ENCODE peak calls at places on chromosome X, in eight cellular contexts. F is aorta, E is SK-N-SH, K is fibroblast of lung, Y is body of pancreas, P is endothelial cell of umbilical vein, H is endodermal cell, D is heart right ventricle. N is an unnamed sample.

GRCh38 chrX:137166591-137166990 is 132.8 kb upstream of the GPR101 start:
- DNase-seq in F (no peak), E (peak; percentile 8), K (no peak), Y (peak; percentile 13), P (no peak), H (peak; percentile 82), D (no peak), N (no peak)

GRCh38 chrX:67408423-67409079 is 135.3 kb upstream of the AR start:
- DNase-seq in F (no peak), E (no peak), K (no peak), Y (no peak), P (no peak), H (no peak), D (no peak), N (no peak)

GRCh38 chrX:10172867-10173266 is 16.1 kb downstream of the CLCN4 start:
- DNase-seq in F (no peak), E (no peak), K (peak; percentile 15), Y (no peak), P (no peak), H (no peak), D (no peak), N (no peak)

GRCh38 chrX:117636826-117637225 is 479.8 kb downstream of the KLHL13 start:
- DNase-seq in F (no peak), E (no peak), K (no peak), Y (no peak), P (no peak), H (no peak), D (no peak), N (no peak)

GRCh38 chrX:107429090-107429489 is 20.4 kb upstream of the FRMPD3 start:
- DNase-seq in F (no peak), E (no peak), K (no peak), Y (peak; percentile 76), P (no peak), H (peak; percentile 85), D (no peak), N (no peak)

GRCh38 chrX:134908235-134908834 is 82.5 kb upstream of the SMIM10 start:
- DNase-seq in F (no peak), E (peak; percentile 51), K (no peak), Y (no peak), P (peak; percentile 67), H (no peak), D (no peak), N (no peak)

GRCh38 chrX:80765226-80765625 is 44.5 kb downstream of the BRWD3 start:
- DNase-seq in F (no peak), E (no peak), K (peak; percentile 83), Y (no peak), P (no peak), H (no peak), D (no peak), N (no peak)

GRCh38 chrX:115650916-115651315 is 89.9 kb downstream of the PLS3 start:
- DNase-seq in F (no peak), E (peak; percentile 52), K (peak; percentile 41), Y (peak; percentile 22), P (peak; percentile 31), H (peak; percentile 88), D (no peak), N (no peak)

GRCh38 chrX:123749643-123750042 is 16.8 kb upstream of the THOC2 start:
- DNase-seq in F (no peak), E (no peak), K (no peak), Y (no peak), P (no peak), H (no peak), D (no peak), N (no peak)

GRCh38 chrX:153539171-153539978 is 21.9 kb downstream of the ATP2B3 start:
- DNase-seq in F (peak; percentile 88), E (peak; percentile 88), K (peak; percentile 36), Y (peak; percentile 70), P (peak; percentile 44), H (peak; percentile 90), D (peak; percentile 66), N (peak; percentile 56)
- H3K36me3 ChIP-seq in F (no peaks in the 10 kb centered on the region), E (no peaks in the 10 kb centered on the region), K (no peaks in the 10 kb centered on the region), Y (no peaks in the 10 kb centered on the region), P (no peaks in the 10 kb centered on the region), H (no peaks in the 10 kb centered on the region), D (no peaks in the 10 kb centered on the region), N (no peaks in the 10 kb centered on the region)

DNA sequence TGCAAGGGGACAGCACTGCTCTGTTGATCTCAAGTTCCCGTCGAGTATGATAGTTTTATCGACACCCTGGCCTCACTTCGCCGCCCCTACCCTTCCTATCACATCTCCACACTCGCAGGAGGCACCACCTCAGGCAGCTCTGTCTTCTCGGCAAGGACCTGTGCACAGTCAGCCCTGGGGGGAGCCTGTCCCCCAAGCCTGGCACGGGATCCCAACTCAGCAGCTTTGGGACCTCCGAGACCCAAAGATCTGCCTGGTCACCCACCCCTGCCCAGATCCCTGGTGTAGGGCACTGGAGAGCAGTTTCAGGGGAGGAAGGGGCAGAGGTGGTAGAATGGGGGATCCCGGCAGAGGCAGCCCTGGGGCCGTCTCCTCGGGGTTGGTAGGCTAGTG is 18.0 kb upstream of the UBA1 start:
- DNase-seq in F (no peak), E (peak; percentile 4), K (no peak), Y (no peak), P (no peak), H (no peak), D (no peak), N (no peak)
- H3K36me3 ChIP-seq in F (no peaks in the 10 kb centered on the region), E (no peaks in the 10 kb centered on the region), K (peaks cover 7% of the 10 kb centered on the region), Y (no peaks in the 10 kb centered on the region), P (no peaks in the 10 kb centered on the region), H (peaks cover 15% of the 10 kb centered on the region), D (no peaks in the 10 kb centered on the region), N (no peaks in the 10 kb centered on the region)

DNA sequence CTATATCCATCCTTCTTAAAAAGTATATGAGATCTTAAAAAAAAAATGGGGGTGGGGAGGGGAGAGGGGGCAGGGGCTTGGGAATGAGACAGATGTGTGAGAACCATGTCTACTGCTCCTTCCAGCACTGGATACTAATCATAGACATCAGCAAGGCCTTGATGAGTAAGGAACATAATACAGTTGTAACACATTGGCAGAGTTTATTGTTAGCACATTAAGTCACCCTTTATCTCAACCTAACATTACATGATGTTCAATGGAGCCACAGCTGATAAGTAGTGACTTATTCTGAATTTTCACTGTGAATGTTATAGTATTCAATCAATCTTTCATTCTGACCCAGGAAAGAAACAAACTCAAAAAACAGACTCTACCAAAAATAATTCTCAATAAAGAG is 47.3 kb upstream of the KCNE5 start:
- DNase-seq in F (no peak), E (no peak), K (peak; percentile 27), Y (no peak), P (no peak), H (no peak), D (no peak), N (no peak)
- H3K36me3 ChIP-seq in F (no peaks in the 10 kb centered on the region), E (peaks cover 19% of the 10 kb centered on the region), K (no peaks in the 10 kb centered on the region), Y (no peaks in the 10 kb centered on the region), P (peaks cover 3% of the 10 kb centered on the region), H (peaks cover 6% of the 10 kb centered on the region), D (no peaks in the 10 kb centered on the region), N (no peaks in the 10 kb centered on the region)

DNA sequence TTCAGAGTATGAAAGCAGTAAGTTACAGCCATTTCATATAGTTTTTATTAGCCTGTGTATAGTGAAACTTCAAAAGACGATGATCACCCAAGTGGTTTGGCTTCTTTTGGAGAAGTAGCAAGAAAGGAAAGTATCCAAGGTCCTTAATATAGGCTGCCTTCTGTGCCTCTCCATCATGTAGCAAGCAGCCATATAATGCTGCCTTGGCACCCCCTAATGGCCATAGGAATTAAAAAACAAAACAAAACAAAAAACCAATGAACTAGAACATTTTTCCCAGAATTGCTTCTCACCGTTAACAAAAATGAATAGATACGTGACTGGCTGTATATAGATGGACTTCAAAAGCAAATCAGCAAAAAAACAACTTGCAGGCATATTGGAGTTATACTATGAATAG is 18.9 kb downstream of the LAMP2 start:
- DNase-seq in F (no peak), E (peak; percentile 19), K (no peak), Y (no peak), P (peak; percentile 9), H (no peak), D (no peak), N (no peak)
- H3K36me3 ChIP-seq in F (peaks cover 2% of the 10 kb centered on the region), E (peaks cover 42% of the 10 kb centered on the region), K (no peaks in the 10 kb centered on the region), Y (no peaks in the 10 kb centered on the region), P (no peaks in the 10 kb centered on the region), H (peaks cover 24% of the 10 kb centered on the region), D (no peaks in the 10 kb centered on the region), N (no peaks in the 10 kb centered on the region)

DNA sequence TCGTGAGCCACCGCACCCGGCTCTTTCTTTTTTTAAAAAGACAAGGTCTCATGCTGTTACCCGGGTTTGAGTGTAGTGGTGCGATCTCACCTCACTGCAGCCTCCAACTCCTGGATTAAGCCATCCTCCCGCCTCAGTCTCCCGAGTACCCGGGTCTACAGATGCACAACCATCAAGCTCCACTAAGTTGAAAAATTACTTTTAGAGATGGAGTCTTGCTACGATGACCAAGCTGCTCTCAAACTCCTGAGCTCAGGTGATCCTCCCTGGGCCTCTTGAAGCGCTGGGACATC is 2.0 kb downstream of the SLC25A6 start:
- DNase-seq in F (peak; percentile 25), E (no peak), K (no peak), Y (no peak), P (no peak), H (peak; percentile 31), D (no peak), N (no peak)
- H3K36me3 ChIP-seq in F (no peaks in the 10 kb centered on the region), E (peaks cover 60% of the 10 kb centered on the region), K (peaks cover 40% of the 10 kb centered on the region), Y (peaks cover 23% of the 10 kb centered on the region), P (peaks cover 31% of the 10 kb centered on the region), H (peaks cover 60% of the 10 kb centered on the region), D (peaks cover 18% of the 10 kb centered on the region), N (no peaks in the 10 kb centered on the region)

GRCh38 chrX:45758319-45758718 is 557.6 kb upstream of the DIPK2B start:
- DNase-seq in F (no peak), E (no peak), K (peak; percentile 96), Y (no peak), P (peak; percentile 86), H (no peak), D (no peak), N (no peak)
- H3K36me3 ChIP-seq in F (no peaks in the 10 kb centered on the region), E (peaks cover 85% of the 10 kb centered on the region), K (peaks cover under 1% of the 10 kb centered on the region), Y (no peaks in the 10 kb centered on the region), P (peaks cover 5% of the 10 kb centered on the region), H (peaks cover 15% of the 10 kb centered on the region), D (no peaks in the 10 kb centered on the region), N (no peaks in the 10 kb centered on the region)

DNA sequence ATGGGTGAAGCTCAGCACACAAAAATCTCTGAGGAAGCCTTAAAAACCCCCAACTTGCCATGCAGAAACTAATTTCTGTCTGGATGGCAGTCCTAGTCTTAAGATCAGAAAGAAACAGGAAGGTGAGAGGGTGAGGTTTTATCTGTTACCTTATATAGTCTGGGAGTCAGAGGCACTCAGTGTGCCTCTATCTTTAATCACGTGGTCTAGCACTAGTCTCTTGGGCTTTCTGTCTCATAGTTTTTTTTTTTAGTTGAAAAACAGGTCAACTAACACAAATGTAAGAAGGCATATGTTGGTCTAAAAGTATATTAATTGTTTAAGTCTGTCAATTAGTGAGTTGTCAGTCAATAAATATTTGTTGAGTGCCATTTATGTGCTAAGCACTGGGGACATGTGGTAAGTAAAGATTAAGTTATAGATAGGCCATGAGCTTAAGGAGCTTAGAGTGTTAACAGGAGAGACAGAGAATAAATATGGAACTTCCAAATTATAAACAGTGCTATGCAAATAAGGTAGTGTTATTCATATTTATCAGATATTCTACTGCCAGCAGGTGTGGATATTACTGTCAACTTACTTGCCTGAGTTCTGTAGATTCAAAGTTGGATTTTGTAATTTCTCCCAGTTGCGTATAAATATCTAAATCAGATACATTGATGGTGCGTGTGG is 6.9 kb downstream of the CYBB start:
- DNase-seq in F (no peak), E (no peak), K (no peak), Y (no peak), P (no peak), H (no peak), D (no peak), N (no peak)
- H3K36me3 ChIP-seq in F (no peaks in the 10 kb centered on the region), E (no peaks in the 10 kb centered on the region), K (no peaks in the 10 kb centered on the region), Y (no peaks in the 10 kb centered on the region), P (no peaks in the 10 kb centered on the region), H (no peaks in the 10 kb centered on the region), D (no peaks in the 10 kb centered on the region), N (no peaks in the 10 kb centered on the region)

N was measured in breast epithelium.